ENCODE peak calls at places on chromosomes 5 and 9, in seven cellular contexts. I is small intestine, B is IMR-90, Y is lung, U is right cardiac atrium, R is fibroblast of lung, J is right atrium auricular region. Z is an unnamed sample. For H3K9me3, the result is how much of the 10 kb centered on the place peaks cover.

GRCh38 chr5:73418244-73418691 is 30.3 kb downstream of the FOXD1 start:
- DNase-seq in I (no peak), B (no peak), Y (no peak), U (peak), R (peak), J (no peak), Z (no peak)

GRCh38 chr5:59416441-59416840 is 477.1 kb downstream of the PDE4D start:
- DNase-seq in I (no peak), B (peak), Y (no peak), U (no peak), R (peak), J (no peak), Z (no peak)

GRCh38 chr9:61668846-61669245 is 479.0 kb downstream of the SPATA31A7 start:
- DNase-seq in I (no peak), B (no peak), Y (no peak), U (no peak), R (no peak), J (peak), Z (no peak)

GRCh38 chr5:23208959-23209431 is 298.4 kb upstream of the PRDM9 start:
- DNase-seq in I (peak), B (peak), Y (no peak), U (no peak), R (no peak), J (no peak), Z (no peak)

GRCh38 chr5:11520241-11520929 is 383.9 kb downstream of the CTNND2 start:
- DNase-seq in I (no peak), B (no peak), Y (no peak), U (no peak), R (no peak), J (no peak), Z (no peak)

GRCh38 chr5:42950466-42951168 is 89.5 kb downstream of the ANXA2R start:
- DNase-seq in I (peak), B (peak), Y (peak), U (peak), R (peak), J (peak), Z (peak)

GRCh38 chr5:135179308-135179980 is 145.4 kb upstream of the PITX1 start:
- DNase-seq in I (no peak), B (no peak), Y (no peak), U (no peak), R (no peak), J (peak), Z (no peak)

GRCh38 chr9:86637515-86637914 is 283.3 kb upstream of the TUT7 start:
- DNase-seq in I (peak), B (peak), Y (no peak), U (peak), R (peak), J (no peak), Z (no peak)

GRCh38 chr9:124559871-124560270 is 52.7 kb upstream of the NR5A1 start:
- DNase-seq in I (no peak), B (peak), Y (no peak), U (no peak), R (peak), J (no peak), Z (no peak)

GRCh38 chr5:114361724-114362196 is at the start of gene KCNN2:
- DNase-seq in I (peak), B (peak), Y (peak), U (peak), R (peak), J (peak), Z (no peak)

GRCh38 chr5:179393078-179393477 is 47.8 kb upstream of the ADAMTS2 start:
- DNase-seq in I (no peak), B (peak), Y (no peak), U (no peak), R (peak), J (no peak), Z (no peak)

GRCh38 chr9:69671291-69671903 is 774 bp downstream of the APBA1 start:
- DNase-seq in I (peak), B (no peak), Y (no peak), U (no peak), R (peak), J (peak), Z (no peak)

GRCh38 chr5:51378778-51379652 is 4.2 kb upstream of the ISL1 start:
- DNase-seq in I (no peak), B (no peak), Y (no peak), U (no peak), R (peak), J (no peak), Z (no peak)

GRCh38 chr9:4235951-4236804 is 63.7 kb downstream of the GLIS3 start:
- DNase-seq in I (no peak), B (peak), Y (no peak), U (no peak), R (peak), J (no peak), Z (no peak)

GRCh38 chr5:116502616-116503015 is 72.0 kb downstream of the SEMA6A start:
- DNase-seq in I (no peak), B (peak), Y (no peak), U (no peak), R (peak), J (no peak), Z (no peak)

GRCh38 chr5:56759521-56759920 is 55.8 kb upstream of the MAP3K1 start:
- DNase-seq in I (no peak), B (no peak), Y (no peak), U (no peak), R (no peak), J (no peak), Z (no peak)

DNA sequence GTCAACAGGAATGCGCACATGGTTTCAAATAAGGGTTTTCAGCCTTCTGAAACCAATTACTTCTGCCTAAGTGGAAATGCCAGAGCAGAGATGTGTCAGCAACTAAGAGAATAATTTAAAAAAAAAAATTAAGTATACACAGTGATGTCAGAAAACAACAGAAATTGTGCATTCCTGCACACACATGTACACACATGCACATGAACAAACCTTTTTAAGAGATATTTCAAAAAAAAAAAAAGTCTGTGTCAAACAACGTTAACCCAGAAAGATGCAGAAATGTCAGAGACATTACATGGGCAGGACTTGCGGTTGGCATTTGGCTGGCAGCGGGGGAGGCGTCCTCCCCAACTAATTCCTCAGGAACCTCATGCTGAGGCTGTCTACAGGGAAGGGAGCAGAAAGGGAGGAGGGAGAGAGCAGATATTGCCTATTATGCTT is 536.9 kb upstream of the WWC1 start:
- DNase-seq in I (no peak), B (no peak), Y (no peak), U (no peak), R (peak), J (no peak), Z (no peak)
- H3K9me3 ChIP-seq in I (under half), B (under half), Y (under half), U (under half), R (under half), J (under half), Z (under half)

GRCh38 chr5:25909163-25909562 is 1129.2 kb downstream of the CDH9 start:
- DNase-seq in I (no peak), B (no peak), Y (no peak), U (no peak), R (no peak), J (no peak), Z (no peak)
- H3K9me3 ChIP-seq in I (under half), B (under half), Y (under half), U (under half), R (under half), J (under half), Z (under half)

DNA sequence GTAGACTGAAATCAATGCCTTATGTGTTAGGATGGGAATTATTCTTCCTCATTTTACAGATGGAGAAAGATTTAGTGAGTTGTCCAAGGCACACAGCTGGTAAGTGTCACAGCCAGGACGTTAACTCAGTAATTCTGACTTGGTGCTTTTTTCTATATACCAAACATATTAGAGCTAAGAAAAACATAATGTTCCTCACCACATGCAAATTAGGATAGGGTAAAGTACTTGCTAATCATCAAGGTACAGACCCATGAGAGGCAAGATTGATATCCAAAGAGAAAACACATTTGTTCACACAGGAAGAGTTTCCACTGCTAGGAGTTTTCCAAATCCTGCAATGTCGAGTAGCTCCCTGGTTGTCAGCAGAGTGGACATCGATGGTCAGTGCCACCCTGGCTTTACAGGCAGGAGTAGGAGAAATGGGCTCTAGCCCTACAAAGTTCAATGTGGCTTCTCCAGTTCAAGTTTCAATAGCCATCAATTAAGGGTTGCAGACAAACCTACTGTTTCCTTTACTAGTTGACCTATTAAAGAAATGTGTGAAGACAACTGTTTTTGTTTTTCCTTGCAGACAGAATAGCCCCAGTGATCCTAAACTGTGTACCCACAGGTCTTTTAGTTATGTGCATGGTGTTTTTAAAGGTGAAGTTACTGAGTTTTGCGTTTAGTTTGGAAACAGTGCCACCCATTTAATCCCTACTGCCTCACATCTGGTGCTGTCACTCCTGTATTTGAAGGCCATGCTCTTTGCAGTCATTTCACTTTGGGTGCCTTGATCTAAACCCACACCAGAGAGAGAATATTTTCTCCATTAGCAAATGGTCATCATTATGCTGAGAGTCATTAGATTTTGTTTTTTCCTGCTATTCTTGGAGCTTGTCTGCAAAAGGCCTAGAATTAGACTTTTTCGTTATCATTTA is 460.8 kb upstream of the SMARCA2 start:
- DNase-seq in I (no peak), B (no peak), Y (no peak), U (no peak), R (no peak), J (no peak), Z (no peak)
- H3K9me3 ChIP-seq in I (under half), B (under half), Y (under half), U (under half), R (under half), J (under half), Z (under half)

DNA sequence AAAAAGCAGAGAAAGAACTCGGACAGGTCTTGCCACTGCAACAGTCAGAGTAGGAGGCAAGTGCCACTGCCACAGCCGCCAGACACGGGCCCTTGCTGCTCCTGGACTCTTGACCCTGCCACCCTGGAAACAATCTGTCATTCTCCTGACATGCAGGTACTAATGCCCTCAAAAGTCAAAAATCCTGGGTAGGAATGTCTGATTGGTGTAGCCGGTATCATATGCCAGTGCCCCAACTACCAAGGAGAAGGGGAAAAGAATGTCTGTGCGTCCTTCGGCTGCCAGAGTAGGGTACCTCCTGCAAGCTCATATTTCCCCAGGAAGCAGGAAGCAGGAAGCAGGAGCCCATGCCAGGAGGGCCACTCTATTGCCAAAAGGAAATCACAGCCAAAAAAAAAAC is 30.5 kb upstream of the F2RL1 start:
- DNase-seq in I (peak), B (no peak), Y (no peak), U (peak), R (no peak), J (no peak), Z (no peak)
- H3K9me3 ChIP-seq in I (under half), B (under half), Y (under half), U (under half), R (under half), J (under half), Z (under half)

GRCh38 chr5:68928617-68929302 is 165.1 kb upstream of the SLC30A5 start:
- DNase-seq in I (peak), B (no peak), Y (no peak), U (no peak), R (no peak), J (no peak), Z (no peak)

GRCh38 chr5:68924490-68925145 is 169.2 kb upstream of the SLC30A5 start:
- DNase-seq in I (no peak), B (peak), Y (no peak), U (peak), R (peak), J (peak), Z (no peak)

GRCh38 chr5:68932830-68933434 is 160.9 kb upstream of the SLC30A5 start:
- DNase-seq in I (no peak), B (no peak), Y (no peak), U (no peak), R (peak), J (no peak), Z (no peak)

DNA sequence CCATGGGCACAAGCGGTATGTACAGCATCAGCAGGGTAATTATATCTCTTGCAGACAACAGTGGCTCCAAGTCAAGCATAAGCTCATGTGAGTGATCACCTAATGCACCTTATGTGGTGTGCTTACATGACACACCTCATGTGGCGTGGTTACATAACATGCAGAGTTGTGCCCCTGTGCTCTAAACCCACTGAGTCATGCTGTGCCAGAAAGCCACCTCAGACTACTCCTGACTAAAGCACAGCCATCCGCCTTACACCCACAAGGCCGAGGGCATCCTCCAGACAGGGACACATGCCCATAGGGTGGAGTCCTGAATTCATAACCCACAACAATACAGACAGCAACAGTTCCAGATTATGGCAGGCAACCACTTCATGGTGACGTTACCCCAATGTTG is 163.7 kb upstream of the SLC30A5 start:
- DNase-seq in I (no peak), B (no peak), Y (no peak), U (no peak), R (no peak), J (no peak), Z (no peak)
- H3K9me3 ChIP-seq in I (under half), B (under half), Y (under half), U (under half), R (under half), J (under half), Z (under half)

GRCh38 chr9:137948642-137949041 is 71.1 kb downstream of the CACNA1B start:
- DNase-seq in I (no peak), B (no peak), Y (no peak), U (no peak), R (no peak), J (no peak), Z (no peak)
- H3K9me3 ChIP-seq in I (under half), B (half or more), Y (under half), U (under half), R (under half), J (under half), Z (under half)

DNA sequence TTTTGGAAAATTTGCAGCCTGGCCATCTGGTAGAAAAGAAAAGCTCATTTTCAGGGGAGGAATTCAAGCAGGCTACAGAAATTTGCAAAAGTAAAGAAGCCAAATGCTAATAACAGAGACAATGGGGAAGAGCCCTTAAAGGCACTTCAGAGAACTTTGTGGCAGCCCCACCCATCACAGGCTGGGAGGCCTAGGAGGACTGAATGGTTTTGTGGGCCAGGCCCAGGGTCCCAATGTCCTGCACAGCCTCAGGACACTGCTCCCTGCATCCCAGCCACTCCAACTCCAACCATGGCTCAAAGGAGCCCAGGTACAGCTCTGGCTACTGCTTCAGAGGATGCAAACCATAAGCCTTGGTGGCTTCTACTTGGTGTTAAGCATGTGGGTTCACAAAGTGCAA is 44.3 kb downstream of the PTPDC1 start:
- DNase-seq in I (no peak), B (no peak), Y (no peak), U (no peak), R (no peak), J (no peak), Z (no peak)
- H3K9me3 ChIP-seq in I (under half), B (under half), Y (under half), U (under half), R (under half), J (under half), Z (under half)

GRCh38 chr5:107687937-107688336 is 17.2 kb upstream of the EFNA5 start:
- DNase-seq in I (no peak), B (no peak), Y (no peak), U (no peak), R (no peak), J (no peak), Z (no peak)
- H3K9me3 ChIP-seq in I (under half), B (under half), Y (under half), U (under half), R (under half), J (under half), Z (under half)

DNA sequence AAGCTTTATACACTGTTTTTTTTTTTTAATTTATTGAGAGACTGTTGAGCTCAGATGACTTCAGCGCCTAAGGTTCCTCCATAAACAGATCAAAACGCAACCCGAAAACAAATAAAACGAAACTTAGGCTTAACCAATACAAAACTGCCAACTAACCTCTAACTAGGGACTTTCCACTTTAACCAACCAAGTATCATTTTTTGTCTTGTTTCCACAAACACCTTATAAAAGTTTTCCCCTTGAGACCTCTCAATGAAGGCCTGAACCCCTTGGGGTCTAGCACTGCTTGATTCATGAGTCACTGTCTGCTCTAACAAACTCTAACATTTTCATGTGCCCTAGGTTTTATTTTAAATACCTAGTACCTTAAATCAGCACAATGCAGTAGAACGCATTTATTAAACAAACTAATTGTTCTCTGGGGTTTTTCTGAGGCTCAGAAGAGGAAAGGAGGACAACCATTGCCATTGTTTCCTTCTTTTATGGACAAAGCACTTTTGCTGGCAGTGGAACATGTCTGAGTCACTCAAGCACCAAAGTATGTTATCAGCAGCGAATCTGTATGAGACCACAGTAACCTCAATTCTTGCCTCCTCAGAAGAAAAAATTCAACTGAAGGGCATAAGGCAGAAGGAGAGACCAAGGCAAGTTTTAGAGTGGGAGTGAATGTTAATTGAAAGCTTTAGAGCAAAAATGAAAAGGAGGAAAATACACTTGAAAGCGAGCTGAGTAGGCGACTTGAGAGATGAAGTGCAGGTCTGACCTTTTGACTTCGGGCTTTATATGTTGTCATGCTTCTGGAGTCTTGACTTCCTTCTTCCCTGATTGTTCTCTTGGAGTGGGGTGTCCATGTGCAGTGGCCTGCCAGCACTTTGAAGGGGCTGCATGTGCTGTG is 97.7 kb upstream of the HCN1 start:
- DNase-seq in I (no peak), B (no peak), Y (no peak), U (no peak), R (no peak), J (no peak), Z (no peak)
- H3K9me3 ChIP-seq in I (under half), B (under half), Y (under half), U (under half), R (under half), J (under half), Z (under half)

DNA sequence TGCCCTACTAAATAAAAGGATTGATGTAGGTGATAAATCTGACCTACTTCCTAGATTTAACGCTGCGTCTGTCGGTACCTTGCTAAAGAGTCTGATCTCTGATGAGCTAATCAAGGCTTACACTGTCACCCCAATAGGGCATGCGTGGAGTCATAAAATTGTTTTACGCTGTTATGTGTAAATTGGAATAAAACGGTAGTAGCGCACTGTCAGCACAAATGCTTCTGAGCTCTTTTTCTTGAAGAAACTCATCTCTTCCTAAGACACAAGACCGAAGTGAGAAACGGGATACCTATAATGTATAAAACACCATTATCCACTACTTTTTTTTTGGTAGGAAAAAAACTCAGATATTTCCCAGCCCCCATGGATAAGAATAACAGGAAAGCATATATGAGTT is 2106.2 kb upstream of the WWC1 start:
- DNase-seq in I (no peak), B (no peak), Y (no peak), U (no peak), R (no peak), J (no peak), Z (no peak)
- H3K9me3 ChIP-seq in I (under half), B (under half), Y (under half), U (under half), R (under half), J (under half), Z (under half)